ENCODE peak calls at places on chromosomes 16 and 17, in four cellular contexts. One of them, this sample, is unnamed.

GRCh38 chr17:951388-952132 is 28.0 kb downstream of the NXN start:
- DNase-seq in lung: no peak
- DNase-seq in left ventricle myocardium inferior: no peak
- DNase-seq in heart left ventricle: no peak
- DNase-seq in this sample: no peak

GRCh38 chr17:61453563-61453962 is 1.3 kb downstream of the TBX4 start:
- DNase-seq in lung: no peak
- DNase-seq in left ventricle myocardium inferior: no peak
- DNase-seq in heart left ventricle: no peak
- DNase-seq in this sample: no peak

GRCh38 chr17:51921500-51921899 is 237.0 kb downstream of the CA10 start:
- DNase-seq in lung: no peak
- DNase-seq in left ventricle myocardium inferior: no peak
- DNase-seq in heart left ventricle: no peak
- DNase-seq in this sample: no peak

GRCh38 chr17:76537578-76538280 is at the start of gene CYGB:
- DNase-seq in lung: no peak
- DNase-seq in left ventricle myocardium inferior: peak; percentile 74
- DNase-seq in heart left ventricle: peak; percentile 74
- DNase-seq in this sample: no peak

GRCh38 chr16:50462793-50463507 is 85.2 kb upstream of the NKD1 start:
- DNase-seq in lung: no peak
- DNase-seq in left ventricle myocardium inferior: no peak
- DNase-seq in heart left ventricle: no peak
- DNase-seq in this sample: no peak

GRCh38 chr17:57862990-57863667 is 13.3 kb upstream of the MRPS23 start:
- DNase-seq in lung: no peak
- DNase-seq in left ventricle myocardium inferior: no peak
- DNase-seq in heart left ventricle: no peak
- DNase-seq in this sample: no peak

GRCh38 chr16:14501331-14502255 is 128.5 kb downstream of the PARN start:
- DNase-seq in lung: peak; percentile 84
- DNase-seq in left ventricle myocardium inferior: peak; percentile 87
- DNase-seq in heart left ventricle: peak; percentile 83
- DNase-seq in this sample: peak; percentile 83

GRCh38 chr16:1047801-1048200 is 24.7 kb upstream of the SSTR5 start:
- DNase-seq in lung: no peak
- DNase-seq in left ventricle myocardium inferior: no peak
- DNase-seq in heart left ventricle: no peak
- DNase-seq in this sample: no peak

GRCh38 chr16:69195371-69196029 is 8.5 kb downstream of the SNTB2 start:
- DNase-seq in lung: no peak
- DNase-seq in left ventricle myocardium inferior: no peak
- DNase-seq in heart left ventricle: no peak
- DNase-seq in this sample: no peak

GRCh38 chr17:846901-847777 is 65.0 kb downstream of the MRM3 start:
- DNase-seq in lung: no peak
- DNase-seq in left ventricle myocardium inferior: no peak
- DNase-seq in heart left ventricle: no peak
- DNase-seq in this sample: no peak

GRCh38 chr17:16444258-16444886 is 29.0 kb downstream of the TRPV2 start:
- DNase-seq in lung: no peak
- DNase-seq in left ventricle myocardium inferior: no peak
- DNase-seq in heart left ventricle: no peak
- DNase-seq in this sample: no peak

GRCh38 chr17:62187681-62188080 is 122.6 kb upstream of the MED13 start:
- DNase-seq in lung: no peak
- DNase-seq in left ventricle myocardium inferior: no peak
- DNase-seq in heart left ventricle: no peak
- DNase-seq in this sample: no peak

GRCh38 chr17:47013341-47013740 is 34.3 kb upstream of the RPRML start:
- DNase-seq in lung: no peak
- DNase-seq in left ventricle myocardium inferior: no peak
- DNase-seq in heart left ventricle: no peak
- DNase-seq in this sample: no peak

GRCh38 chr17:64028874-64029464 is 8.5 kb upstream of the ICAM2 start:
- DNase-seq in lung: peak; percentile 63
- DNase-seq in left ventricle myocardium inferior: peak; percentile 42
- DNase-seq in heart left ventricle: peak; percentile 64
- DNase-seq in this sample: peak; percentile 60

GRCh38 chr16:86761117-86761971 is 183.0 kb downstream of the FOXL1 start:
- DNase-seq in lung: peak; percentile 35
- DNase-seq in left ventricle myocardium inferior: peak; percentile 69
- DNase-seq in heart left ventricle: peak; percentile 57
- DNase-seq in this sample: peak; percentile 62

GRCh38 chr17:15659663-15660062 is 24.4 kb downstream of the TRIM16 start:
- DNase-seq in lung: peak; percentile 80
- DNase-seq in left ventricle myocardium inferior: no peak
- DNase-seq in heart left ventricle: peak; percentile 56
- DNase-seq in this sample: peak; percentile 45

GRCh38 chr16:20136446-20136968 is 62.8 kb upstream of the GPR139 start:
- DNase-seq in lung: no peak
- DNase-seq in left ventricle myocardium inferior: no peak
- DNase-seq in heart left ventricle: no peak
- DNase-seq in this sample: no peak

GRCh38 chr17:63843387-63844292 is 1.2 kb upstream of the SMARCD2 start:
- DNase-seq in lung: peak; percentile 50
- DNase-seq in left ventricle myocardium inferior: peak; percentile 53
- DNase-seq in heart left ventricle: peak; percentile 57
- DNase-seq in this sample: peak; percentile 55

GRCh38 chr16:81796585-81797346 is 17.7 kb downstream of the PLCG2 start:
- DNase-seq in lung: no peak
- DNase-seq in left ventricle myocardium inferior: no peak
- DNase-seq in heart left ventricle: no peak
- DNase-seq in this sample: no peak
- H3K4me1 ChIP-seq in lung: no peaks in the 10 kb centered on the region
- H3K4me1 ChIP-seq in left ventricle myocardium inferior: peaks cover 12% of the 10 kb centered on the region
- H3K4me1 ChIP-seq in heart left ventricle: peaks cover 6% of the 10 kb centered on the region
- H3K4me1 ChIP-seq in this sample: peaks cover 40% of the 10 kb centered on the region

DNA sequence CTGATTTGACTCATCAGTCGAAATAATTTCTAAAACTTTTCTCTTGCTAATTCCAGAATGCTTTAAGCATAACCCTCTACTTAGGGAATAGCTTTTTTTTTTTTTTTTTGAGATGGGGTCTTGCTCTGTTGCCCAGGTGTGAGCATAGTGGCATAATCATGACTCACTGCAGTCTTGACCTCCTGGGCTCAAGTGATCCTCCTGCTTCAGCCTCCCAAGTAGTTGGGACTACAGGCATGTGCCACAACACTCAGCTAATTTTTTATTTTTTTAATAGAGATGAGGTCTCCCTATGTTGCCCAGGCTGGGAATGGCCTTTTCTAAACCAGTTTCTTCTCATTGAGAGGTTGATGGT is 13.6 kb upstream of the NFATC3 start:
- DNase-seq in lung: no peak
- DNase-seq in left ventricle myocardium inferior: no peak
- DNase-seq in heart left ventricle: no peak
- DNase-seq in this sample: no peak
- H3K4me1 ChIP-seq in lung: no peaks in the 10 kb centered on the region
- H3K4me1 ChIP-seq in left ventricle myocardium inferior: peaks cover 32% of the 10 kb centered on the region
- H3K4me1 ChIP-seq in heart left ventricle: peaks cover 20% of the 10 kb centered on the region
- H3K4me1 ChIP-seq in this sample: peaks cover 16% of the 10 kb centered on the region

DNA sequence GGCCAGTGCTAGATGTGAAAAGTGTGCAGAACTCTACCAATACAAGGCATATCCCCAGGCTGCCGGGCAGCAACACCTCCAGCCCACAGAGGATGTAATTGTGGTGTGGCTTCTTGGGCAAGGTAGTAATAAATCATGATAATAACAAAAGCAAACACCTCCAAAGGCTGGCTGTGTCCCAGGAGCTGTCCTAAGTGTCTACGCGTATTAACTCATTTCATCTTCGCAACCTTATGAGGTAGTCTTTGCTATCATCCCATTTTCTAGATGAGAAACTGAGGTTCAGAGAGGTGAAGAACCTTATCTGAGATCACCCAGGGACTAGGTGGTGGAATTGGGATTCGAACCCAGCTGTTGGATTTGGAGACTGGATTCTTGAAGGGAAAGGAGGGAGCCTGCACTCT is 5.3 kb downstream of the PDK2 start:
- DNase-seq in lung: no peak
- DNase-seq in left ventricle myocardium inferior: no peak
- DNase-seq in heart left ventricle: no peak
- DNase-seq in this sample: no peak
- H3K4me1 ChIP-seq in lung: peaks cover 4% of the 10 kb centered on the region
- H3K4me1 ChIP-seq in left ventricle myocardium inferior: peaks cover 78% of the 10 kb centered on the region
- H3K4me1 ChIP-seq in heart left ventricle: peaks cover 52% of the 10 kb centered on the region
- H3K4me1 ChIP-seq in this sample: peaks cover 84% of the 10 kb centered on the region

GRCh38 chr17:82884923-82885322 is 45.1 kb upstream of the ZNF750 start:
- DNase-seq in lung: no peak
- DNase-seq in left ventricle myocardium inferior: no peak
- DNase-seq in heart left ventricle: no peak
- DNase-seq in this sample: no peak
- H3K4me1 ChIP-seq in lung: peaks cover 11% of the 10 kb centered on the region
- H3K4me1 ChIP-seq in left ventricle myocardium inferior: peaks cover 76% of the 10 kb centered on the region
- H3K4me1 ChIP-seq in heart left ventricle: peaks cover 60% of the 10 kb centered on the region
- H3K4me1 ChIP-seq in this sample: peaks cover 84% of the 10 kb centered on the region

GRCh38 chr17:80718428-80718827 is 173.8 kb downstream of the RPTOR start:
- DNase-seq in lung: no peak
- DNase-seq in left ventricle myocardium inferior: no peak
- DNase-seq in heart left ventricle: no peak
- DNase-seq in this sample: no peak
- H3K4me1 ChIP-seq in lung: no peaks in the 10 kb centered on the region
- H3K4me1 ChIP-seq in left ventricle myocardium inferior: no peaks in the 10 kb centered on the region
- H3K4me1 ChIP-seq in heart left ventricle: peaks cover 7% of the 10 kb centered on the region
- H3K4me1 ChIP-seq in this sample: peaks cover 7% of the 10 kb centered on the region

GRCh38 chr17:3965123-3965800 is 1.0 kb upstream of the ATP2A3 start:
- DNase-seq in lung: peak; percentile 81
- DNase-seq in left ventricle myocardium inferior: peak; percentile 59
- DNase-seq in heart left ventricle: peak; percentile 68
- DNase-seq in this sample: peak; percentile 60
- H3K4me1 ChIP-seq in lung: no peaks in the 10 kb centered on the region
- H3K4me1 ChIP-seq in left ventricle myocardium inferior: peaks cover 42% of the 10 kb centered on the region
- H3K4me1 ChIP-seq in heart left ventricle: peaks cover 35% of the 10 kb centered on the region
- H3K4me1 ChIP-seq in this sample: peaks cover 32% of the 10 kb centered on the region

This sample was measured in heart right ventricle.